ENCODE peak calls at places on chromosomes 1 and 21, in ten cellular contexts. I, C, E, O, M, B, Z, J, S and F are unnamed samples.

GRCh38 chr21:46056450-46056903 is 41.4 kb upstream of the COL6A2 start:
- DNase-seq in I (peak; percentile 87), C (peak; percentile 56), E (peak; percentile 4), O (peak; percentile 97), M (peak; percentile 89), B (no peak), Z (peak; percentile 70), J (no peak), S (no peak), F (no peak)

GRCh38 chr21:42337830-42338729 is 12.7 kb downstream of the TFF2 start:
- DNase-seq in I (peak; percentile 9), C (peak; percentile 90), E (peak; percentile 81), O (peak; percentile 24), M (peak; percentile 71), B (peak; percentile 78), Z (no peak), J (peak; percentile 75), S (peak; percentile 67), F (peak; percentile 88)

GRCh38 chr1:204617256-204618147 is 68.0 kb downstream of the LRRN2 start:
- DNase-seq in I (no peak), C (no peak), E (no peak), O (no peak), M (no peak), B (no peak), Z (no peak), J (no peak), S (no peak), F (no peak)

GRCh38 chr1:12451560-12451900 is 166.5 kb downstream of the DHRS3 start:
- DNase-seq in I (no peak), C (no peak), E (no peak), O (no peak), M (no peak), B (no peak), Z (no peak), J (no peak), S (no peak), F (no peak)

GRCh38 chr1:172960454-172961208 is 90.1 kb downstream of the TNFSF18 start:
- DNase-seq in I (peak; percentile 73), C (peak; percentile 47), E (no peak), O (no peak), M (no peak), B (no peak), Z (no peak), J (no peak), S (no peak), F (no peak)

GRCh38 chr1:29120955-29121485 is 2.7 kb downstream of the TMEM200B start:
- DNase-seq in I (no peak), C (peak; percentile 56), E (no peak), O (peak; percentile 67), M (peak; percentile 66), B (peak; percentile 55), Z (no peak), J (peak; percentile 55), S (no peak), F (peak; percentile 47)

GRCh38 chr1:22141948-22142314 is 966 bp downstream of the WNT4 start:
- DNase-seq in I (no peak), C (no peak), E (no peak), O (no peak), M (no peak), B (no peak), Z (no peak), J (no peak), S (no peak), F (no peak)

GRCh38 chr1:77636864-77637263 is 45.6 kb downstream of the ZZZ3 start:
- DNase-seq in I (no peak), C (no peak), E (no peak), O (no peak), M (no peak), B (no peak), Z (no peak), J (no peak), S (no peak), F (no peak)

GRCh38 chr1:40925834-40926403 is 53.6 kb upstream of the CTPS1 start:
- DNase-seq in I (no peak), C (no peak), E (no peak), O (no peak), M (no peak), B (no peak), Z (no peak), J (no peak), S (no peak), F (no peak)

GRCh38 chr1:40924767-40925166 is 54.7 kb upstream of the CTPS1 start:
- DNase-seq in I (no peak), C (no peak), E (no peak), O (no peak), M (no peak), B (no peak), Z (no peak), J (no peak), S (no peak), F (no peak)

GRCh38 chr1:40929145-40929544 is 50.4 kb upstream of the CTPS1 start:
- DNase-seq in I (no peak), C (no peak), E (no peak), O (no peak), M (no peak), B (no peak), Z (no peak), J (no peak), S (no peak), F (no peak)

GRCh38 chr1:40928699-40929098 is 50.8 kb upstream of the CTPS1 start:
- DNase-seq in I (no peak), C (no peak), E (no peak), O (no peak), M (no peak), B (no peak), Z (no peak), J (no peak), S (no peak), F (no peak)

DNA sequence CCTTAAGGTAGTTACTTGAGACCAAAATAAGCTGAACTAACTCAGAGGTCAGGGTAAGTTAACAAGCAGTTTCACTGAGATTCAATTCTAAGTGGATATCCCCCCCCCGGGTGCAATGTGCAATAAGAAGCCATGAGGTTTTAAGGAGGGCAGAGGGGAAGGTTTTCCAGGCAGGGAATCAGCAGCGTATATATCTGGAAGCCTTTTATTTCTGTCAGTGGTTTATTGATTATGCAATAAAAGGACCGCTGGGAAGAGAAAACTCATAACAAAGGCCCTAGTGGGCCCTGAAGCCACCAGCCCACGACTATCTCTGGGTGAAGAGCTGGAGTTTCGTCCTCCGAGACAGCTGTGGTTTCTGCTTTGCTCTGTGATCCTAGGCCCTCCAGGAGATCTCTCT is 53.1 kb upstream of the CTPS1 start:
- DNase-seq in I (no peak), C (no peak), E (no peak), O (no peak), M (no peak), B (no peak), Z (no peak), J (no peak), S (no peak), F (no peak)
- H3K4me3 ChIP-seq in I (no peak overlapping the region), C (no peak overlapping the region), E (no peak overlapping the region), O (no peak overlapping the region), M (no peak overlapping the region), B (no peak overlapping the region), Z (no peak overlapping the region), J (no peak overlapping the region), S (no peak overlapping the region), F (no peak overlapping the region)

GRCh38 chr1:152448496-152448895 is 34.4 kb upstream of the CRNN start:
- DNase-seq in I (no peak), C (no peak), E (no peak), O (no peak), M (no peak), B (no peak), Z (no peak), J (no peak), S (no peak), F (no peak)
- H3K9me3 ChIP-seq in I (no peaks in the 10 kb centered on the region), C (no peaks in the 10 kb centered on the region), E (no peaks in the 10 kb centered on the region), O (no peaks in the 10 kb centered on the region), M (no peaks in the 10 kb centered on the region), B (no peaks in the 10 kb centered on the region), Z (no peaks in the 10 kb centered on the region), J (no peaks in the 10 kb centered on the region), S (no peaks in the 10 kb centered on the region), F (no peaks in the 10 kb centered on the region)

GRCh38 chr1:93593868-93594602 is 87.6 kb downstream of the BCAR3 start:
- DNase-seq in I (no peak), C (no peak), E (peak; percentile 73), O (no peak), M (no peak), B (no peak), Z (no peak), J (no peak), S (no peak), F (no peak)
- H3K4me1 ChIP-seq in I (peaks cover 33% of the 10 kb centered on the region), C (no peaks in the 10 kb centered on the region), E (peaks cover 45% of the 10 kb centered on the region), O (no peaks in the 10 kb centered on the region), M (peaks cover 78% of the 10 kb centered on the region), B (peaks cover 6% of the 10 kb centered on the region), Z (peaks cover 31% of the 10 kb centered on the region), J (peaks cover 12% of the 10 kb centered on the region), S (peaks cover 75% of the 10 kb centered on the region), F (no peaks in the 10 kb centered on the region)

DNA sequence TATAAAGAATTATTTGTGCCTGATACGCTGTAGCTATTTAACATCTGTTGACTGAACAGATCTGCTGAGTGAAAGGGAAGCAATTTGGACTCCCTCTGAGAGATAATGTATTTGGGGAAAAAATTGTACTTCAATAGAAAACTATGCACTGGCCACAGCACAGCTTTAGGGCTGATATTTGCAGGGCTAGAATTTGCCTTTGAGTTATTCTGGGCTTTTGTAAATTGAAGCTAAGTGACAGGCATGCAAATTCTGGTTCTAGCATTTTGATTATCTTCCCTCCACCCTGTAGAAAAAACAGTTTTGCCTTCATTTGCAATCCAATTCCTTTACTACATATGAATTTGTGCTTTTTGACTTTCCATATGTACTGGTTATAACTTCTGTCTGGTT is 7.9 kb downstream of the KYAT3 start:
- DNase-seq in I (no peak), C (no peak), E (no peak), O (no peak), M (no peak), B (no peak), Z (no peak), J (no peak), S (no peak), F (no peak)
- H3K4me3 ChIP-seq in I (no peak overlapping the region), C (no peak overlapping the region), E (no peak overlapping the region), O (no peak overlapping the region), M (peak overlapping the region; percentile 39), B (no peak overlapping the region), Z (peak overlapping the region; percentile 22), J (no peak overlapping the region), S (no peak overlapping the region), F (no peak overlapping the region)